ENCODE peak calls at places on chromosomes 2 and 18, in four cellular contexts. H is H1, O is HepG2, J is GM12878. K is an unnamed sample.
A peak's percentile ranks its signal among the peaks of the same experiment; 100 is the strongest.

GRCh38 chr2:210199186-210199765 is 26.0 kb downstream of the ACADL start:
- DNase-seq in H (no peak), O (peak; percentile 31), J (no peak), K (peak; percentile 12)

GRCh38 chr2:219118504-219118903 is 42.1 kb downstream of the NHEJ1 start:
- DNase-seq in O (no peak), H (no peak), J (no peak), K (no peak)

GRCh38 chr2:236705295-236706114 is 135.9 kb downstream of the ACKR3 start:
- DNase-seq in H (no peak), J (no peak), O (no peak), K (no peak)

GRCh38 chr2:191030521-191031154 is 16.7 kb upstream of the STAT1 start:
- DNase-seq in O (peak; percentile 52), J (no peak), H (no peak), K (no peak)

GRCh38 chr2:17479875-17480274 is 38.4 kb downstream of the RAD51AP2 start:
- DNase-seq in O (peak; percentile 96), H (no peak), J (no peak), K (no peak)

GRCh38 chr2:146317959-146318358 is 1526.9 kb upstream of the ACVR2A start:
- DNase-seq in O (no peak), H (no peak), J (no peak), K (no peak)

GRCh38 chr2:35410431-35411061 is 945.0 kb upstream of the CRIM1 start:
- DNase-seq in J (peak; percentile 1), O (peak; percentile 33), H (peak; percentile 7), K (no peak)

GRCh38 chr2:218006741-218007140 is 3.9 kb upstream of the TNS1 start:
- DNase-seq in O (no peak), H (no peak), J (no peak), K (no peak)

GRCh38 chr2:160613466-160614153 is 120.0 kb upstream of the RBMS1 start:
- DNase-seq in O (no peak), J (no peak), H (no peak), K (no peak)

GRCh38 chr18:48700222-48700845 is 161.5 kb downstream of the CTIF start:
- DNase-seq in J (no peak), H (no peak), O (no peak), K (no peak)

GRCh38 chr2:172256886-172257285 is 154.2 kb upstream of the DLX2 start:
- DNase-seq in J (no peak), O (no peak), H (no peak), K (no peak)

GRCh38 chr2:241237047-241237446 is 48.6 kb downstream of the ANO7 start:
- DNase-seq in H (no peak), J (no peak), O (no peak), K (no peak)

GRCh38 chr2:18787726-18788125 is 198.4 kb upstream of the NT5C1B start:
- DNase-seq in H (no peak), O (no peak), J (no peak), K (no peak)

GRCh38 chr2:232372231-232373208 is 6.0 kb upstream of the ALPP start:
- DNase-seq in J (no peak), H (no peak), O (no peak), K (no peak)

GRCh38 chr2:117523842-117524241 is 290.6 kb upstream of the DDX18 start:
- DNase-seq in H (no peak), O (no peak), J (no peak), K (no peak)

GRCh38 chr18:11064106-11064505 is 85.3 kb downstream of the PIEZO2 start:
- DNase-seq in J (no peak), H (no peak), O (no peak), K (no peak)

GRCh38 chr2:65281626-65282351 is 54.2 kb downstream of the ACTR2 start:
- DNase-seq in H (no peak), J (no peak), O (no peak), K (no peak)

GRCh38 chr2:53018830-53019425 is 748.7 kb upstream of the CHAC2 start:
- DNase-seq in O (no peak), H (no peak), J (no peak), K (no peak)

GRCh38 chr18:34122724-34123334 is 101.9 kb downstream of the NOL4 start:
- DNase-seq in H (no peak), O (peak; percentile 36), J (peak; percentile 17), K (peak; percentile 16)

GRCh38 chr2:20291106-20291564 is 59.5 kb downstream of the PUM2 start:
- DNase-seq in H (peak; percentile 43), J (no peak), O (peak; percentile 89), K (peak; percentile 75)

GRCh38 chr2:66771359-66771978 is 336.5 kb downstream of the MEIS1 start:
- DNase-seq in H (no peak), O (no peak), J (no peak), K (no peak)

GRCh38 chr2:101251844-101252407 is 760 bp upstream of the CNOT11 start:
- DNase-seq in H (no peak), J (no peak), O (peak; percentile 77), K (peak; percentile 74)

GRCh38 chr2:109031481-109032228 is 42.6 kb upstream of the EDAR start:
- DNase-seq in H (peak; percentile 27), O (peak; percentile 21), J (no peak), K (no peak)

GRCh38 chr2:45643543-45644542 is 7.6 kb upstream of the PRKCE start:
- DNase-seq in H (no peak), O (peak; percentile 27), J (no peak), K (no peak)

GRCh38 chr2:207394812-207395534 is 134.8 kb upstream of the CREB1 start:
- DNase-seq in J (no peak), O (no peak), H (no peak), K (peak; percentile 97)

GRCh38 chr2:223641062-223641461 is 38.9 kb upstream of the SCG2 start:
- DNase-seq in H (no peak), O (no peak), J (no peak), K (no peak)

GRCh38 chr2:64462940-64463339 is 9.0 kb downstream of the LGALSL start:
- DNase-seq in O (no peak), H (no peak), J (no peak), K (no peak)

GRCh38 chr2:120564213-120565094 is 171.2 kb upstream of the GLI2 start:
- DNase-seq in J (no peak), O (peak; percentile 92), H (no peak), K (no peak)

GRCh38 chr2:98634406-98635092 is 26.2 kb downstream of the UNC50 start:
- DNase-seq in J (no peak), O (peak; percentile 14), H (peak; percentile 17), K (peak; percentile 7)

GRCh38 chr2:19256239-19256638 is 102.2 kb downstream of the OSR1 start:
- DNase-seq in H (no peak), O (no peak), J (no peak), K (peak; percentile 13)

GRCh38 chr18:26488417-26489009 is 59.8 kb downstream of the KCTD1 start:
- DNase-seq in J (no peak), H (no peak), O (no peak), K (no peak)

GRCh38 chr18:54774423-54774822 is 53.9 kb upstream of the RAB27B start:
- DNase-seq in O (no peak), J (no peak), H (no peak), K (no peak)

GRCh38 chr2:43980902-43981301 is 14.9 kb downstream of the LRPPRC start:
- DNase-seq in O (no peak), H (no peak), J (no peak), K (no peak)

GRCh38 chr2:223800908-223801307 is 36.5 kb downstream of the AP1S3 start:
- DNase-seq in O (no peak), J (no peak), H (no peak), K (no peak)

GRCh38 chr2:146068051-146068450 is 1548.1 kb upstream of the ZEB2 start:
- DNase-seq in J (no peak), O (no peak), H (no peak), K (no peak)

GRCh38 chr2:105802587-105802986 is 57.9 kb downstream of the NCK2 start:
- DNase-seq in O (no peak), J (peak; percentile 74), H (no peak), K (no peak)

GRCh38 chr2:97779141-97779540 is 65.8 kb downstream of the ZAP70 start:
- DNase-seq in J (no peak), O (no peak), H (no peak), K (no peak)

GRCh38 chr2:5915926-5916325 is 223.7 kb downstream of the SOX11 start:
- DNase-seq in O (peak; percentile 16), J (no peak), H (no peak), K (no peak)

DNA sequence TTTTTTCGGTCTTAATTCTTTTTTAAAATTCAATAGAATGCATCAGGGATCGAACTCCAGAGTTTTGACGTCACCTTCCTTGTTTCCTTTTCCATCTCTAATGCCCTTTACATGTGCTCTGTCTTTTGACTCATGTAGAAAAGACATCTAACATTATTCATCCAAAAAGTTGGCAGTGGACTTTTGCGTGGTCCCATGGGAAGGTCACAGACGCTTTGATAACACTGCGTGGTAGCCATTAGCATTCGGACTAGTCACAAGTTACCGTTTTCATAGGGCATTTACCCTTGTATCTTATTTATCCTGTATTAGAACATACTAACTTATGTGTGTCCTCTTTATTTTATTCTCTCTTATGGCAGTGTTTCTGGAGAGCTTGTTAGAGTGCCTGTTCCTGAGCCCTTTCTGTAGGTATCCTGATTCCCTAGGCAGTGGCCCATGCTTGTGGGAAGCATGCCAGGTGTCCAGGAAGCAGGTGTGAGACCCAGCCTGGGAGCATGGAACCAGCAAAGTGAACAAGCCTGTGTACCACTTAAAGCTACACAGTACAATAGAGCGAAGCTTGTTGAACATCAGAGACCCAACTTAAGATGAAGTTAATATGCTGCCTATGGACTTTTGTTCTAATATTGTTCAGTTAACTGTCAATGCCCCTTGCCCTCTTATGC is 73.6 kb upstream of the RBM44 start:
- DNase-seq in J (no peak), H (no peak), O (no peak), K (no peak)
- TF ChIP-seq SP1 in J (no peak), H (no peak), O (no peak), K (no peak)

DNA sequence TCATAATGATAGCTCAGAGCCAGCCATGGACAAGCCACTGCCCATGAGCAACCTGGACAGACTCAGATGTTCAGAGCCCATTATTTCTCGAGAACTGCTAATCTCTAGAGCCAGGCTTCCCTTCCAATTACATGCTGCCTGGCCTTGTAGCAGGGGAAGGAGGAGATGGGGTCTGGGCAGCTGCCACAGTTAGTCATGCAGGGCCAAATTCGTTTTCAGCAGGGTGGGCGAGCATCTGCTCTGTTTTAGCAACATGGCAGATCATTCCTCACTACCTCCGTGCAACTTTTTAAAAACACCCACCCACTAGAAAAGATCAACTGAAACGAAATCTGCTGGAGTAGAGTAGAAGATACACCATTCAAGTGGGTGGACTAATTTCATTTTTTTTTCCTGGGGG is 141.8 kb downstream of the MYO5B start:
- DNase-seq in H (no peak), J (no peak), O (no peak), K (no peak)
- TF ChIP-seq POLR2A in H (no peak), J (no peak), O (no peak), K (no peak)

DNA sequence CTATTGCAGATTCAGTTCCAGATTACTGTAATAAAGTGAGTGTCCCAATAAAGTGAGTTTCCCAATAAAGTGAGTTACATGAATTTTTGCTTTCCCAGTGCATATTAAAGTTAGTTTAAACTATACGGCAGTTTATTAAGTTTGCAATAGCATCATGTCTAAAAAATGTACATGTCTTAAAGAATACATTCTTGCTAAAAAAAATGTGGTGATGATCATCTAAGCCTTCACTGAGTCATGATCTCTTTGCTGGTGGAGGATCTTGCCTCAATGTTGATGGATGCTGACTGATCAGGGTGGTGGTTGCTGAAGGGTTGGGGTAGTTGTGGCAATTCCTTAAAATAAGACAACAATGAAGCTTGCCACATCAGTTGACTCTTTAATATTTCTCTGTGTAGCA is 664.2 kb downstream of the TDRD15 start:
- DNase-seq in J (no peak), O (no peak), H (no peak), K (no peak)
- TF ChIP-seq SP1 in J (no peak), O (no peak), H (no peak), K (no peak)

GRCh38 chr2:176001903-176002683 is at the start of gene LNPK:
- DNase-seq in H (peak; percentile 65), O (peak; percentile 87), J (peak; percentile 50), K (peak; percentile 55)
- TF ChIP-seq POLR2A in H (no peak), O (peak; percentile 88), J (peak; percentile 91), K (peak; percentile 77)

K was measured in HCT116.